ENCODE peak calls at places on chromosome 12, in seven cellular contexts. M is activated T-helper 1 cell treated with Interleukin-2 at 50 U/mL for 16 hours; B is ELF-1; O is stimulated activated CD4-positive, alpha-beta T cell treated with anti-CD3 and anti-CD28 coated beads, Interleukin-1b, Interleukin-23, amount 100 ng/mL, for 24 hours; X is activated effector memory CD4-positive, alpha-beta T cell treated with Interleukin-2 at 50 U/mL for 16 hours; S is NCI-H146; H is EH. T is an unnamed sample.

GRCh38 chr12:591167-591570 is 72.1 kb downstream of the NINJ2 start:
- DNase-seq in M (no peak), B (no peak), O (no peak), X (no peak), S (no peak), H (no peak), T (peak)

GRCh38 chr12:42958271-42958674 is 368.7 kb upstream of the PRICKLE1 start:
- DNase-seq in M (no peak), B (no peak), O (no peak), X (no peak), S (no peak), H (no peak), T (no peak)

GRCh38 chr12:125092872-125093680 is 27.8 kb downstream of the AACS start:
- DNase-seq in M (no peak), B (no peak), O (no peak), X (no peak), S (no peak), H (peak), T (no peak)

GRCh38 chr12:123966596-123966995 is 6.0 kb downstream of the CCDC92 start:
- DNase-seq in M (no peak), B (no peak), O (no peak), X (no peak), S (no peak), H (peak), T (no peak)

GRCh38 chr12:47547077-47547476 is 158.8 kb downstream of the RPAP3 start:
- DNase-seq in M (no peak), B (peak), O (no peak), X (no peak), S (peak), H (peak), T (no peak)

GRCh38 chr12:70240677-70241076 is 2.6 kb upstream of the CNOT2 start:
- DNase-seq in M (no peak), B (no peak), O (no peak), X (no peak), S (no peak), H (no peak), T (no peak)

GRCh38 chr12:85076688-85077430 is 40.7 kb downstream of the LRRIQ1 start:
- DNase-seq in M (no peak), B (peak), O (no peak), X (no peak), S (peak), H (peak), T (no peak)

GRCh38 chr12:62760779-62761178 is 174.2 kb downstream of the PPM1H start:
- DNase-seq in M (no peak), B (no peak), O (no peak), X (no peak), S (no peak), H (no peak), T (no peak)

GRCh38 chr12:116739381-116739887 is 1.3 kb downstream of the RNFT2 start:
- DNase-seq in M (no peak), B (no peak), O (no peak), X (no peak), S (no peak), H (no peak), T (no peak)

GRCh38 chr12:77842430-77842829 is 11.7 kb downstream of the NAV3 start:
- DNase-seq in M (no peak), B (no peak), O (no peak), X (no peak), S (no peak), H (no peak), T (no peak)

GRCh38 chr12:56601503-56601902 is 28.6 kb downstream of the BAZ2A start:
- DNase-seq in M (peak), B (peak), O (no peak), X (no peak), S (no peak), H (peak), T (no peak)

GRCh38 chr12:56840922-56841321 is 77.8 kb downstream of the HSD17B6 start:
- DNase-seq in M (no peak), B (peak), O (no peak), X (no peak), S (no peak), H (peak), T (no peak)

GRCh38 chr12:27460471-27460978 is 14.0 kb downstream of the SMCO2 start:
- DNase-seq in M (no peak), B (no peak), O (peak), X (no peak), S (no peak), H (no peak), T (no peak)

GRCh38 chr12:48331389-48331788 is 19.3 kb downstream of the ZNF641 start:
- DNase-seq in M (no peak), B (no peak), O (no peak), X (no peak), S (no peak), H (no peak), T (no peak)